ENCODE peak calls at places on chromosomes 7 and 10, in six cellular contexts. J is GM23338, D is RWPE1, F is mammary epithelial cell, L is epithelial cell of esophagus, V is AG09319. S is an unnamed sample.

GRCh38 chr10:58385784-58386112 is 538 bp downstream of the TFAM start:
- DNase-seq in F (peak; percentile 45), J (peak; percentile 74), V (no peak), D (peak; percentile 49), L (peak; percentile 57), S (peak; percentile 52)

GRCh38 chr7:27221201-27221797 is 21.3 kb upstream of the EVX1 start:
- DNase-seq in J (no peak), L (peak; percentile 28), D (peak; percentile 21), F (peak; percentile 46), V (no peak), S (no peak)

GRCh38 chr10:98269435-98269912 is 1.5 kb upstream of the LOXL4 start:
- DNase-seq in V (peak; percentile 38), L (peak; percentile 60), F (peak; percentile 63), J (peak; percentile 56), D (peak; percentile 94), S (no peak)

GRCh38 chr10:91211675-91212074 is 8.8 kb upstream of the PCGF5 start:
- DNase-seq in J (no peak), V (no peak), F (no peak), L (no peak), D (no peak), S (no peak)

GRCh38 chr7:130286881-130287280 is 6.1 kb upstream of the CPA4 start:
- DNase-seq in F (peak; percentile 67), D (no peak), V (no peak), L (no peak), J (no peak), S (no peak)

GRCh38 chr10:80460399-80461207 is 6.5 kb downstream of the TSPAN14 start:
- DNase-seq in J (peak; percentile 90), D (peak; percentile 89), V (no peak), L (peak; percentile 97), F (peak; percentile 95), S (no peak)

GRCh38 chr7:158789842-158790241 is 39.5 kb downstream of the ESYT2 start:
- DNase-seq in J (peak; percentile 29), D (no peak), L (no peak), V (no peak), F (no peak), S (no peak)

GRCh38 chr7:100675581-100676350 is 2.2 kb downstream of the GNB2 start:
- DNase-seq in J (peak; percentile 80), F (peak; percentile 67), V (peak; percentile 31), L (peak; percentile 66), D (peak; percentile 63), S (peak; percentile 57)

GRCh38 chr7:78379148-78379547 is 580.6 kb downstream of the PHTF2 start:
- DNase-seq in L (peak; percentile 4), D (no peak), F (no peak), V (no peak), J (no peak), S (no peak)

GRCh38 chr7:78383096-78383495 is 584.5 kb downstream of the PHTF2 start:
- DNase-seq in V (no peak), J (no peak), F (no peak), D (no peak), L (no peak), S (no peak)

DNA sequence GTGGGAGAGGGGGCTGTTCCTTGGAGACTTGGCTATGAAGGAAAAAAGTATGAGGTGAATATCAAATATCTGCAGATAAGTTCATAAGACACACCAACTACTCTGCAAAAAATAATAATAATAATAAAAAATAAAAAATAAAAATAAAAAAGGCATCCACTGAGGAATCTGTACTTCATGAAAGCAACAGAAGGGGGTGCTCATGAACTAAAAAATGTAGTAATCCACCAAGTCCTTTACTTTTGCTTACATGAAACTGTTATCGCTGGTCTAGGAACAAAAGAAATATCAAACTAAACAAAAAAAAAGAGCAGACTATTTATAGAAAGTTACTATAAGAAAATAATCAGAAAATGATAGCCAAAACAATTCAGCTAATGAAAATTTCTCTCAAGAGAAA is 579.0 kb downstream of the PHTF2 start:
- DNase-seq in J (peak; percentile 30), V (no peak), L (no peak), D (no peak), F (no peak), S (no peak)
- TF ChIP-seq CTCF in J (peak; percentile 44), V (no peak), L (no peak), D (no peak), F (no peak), S (peak; percentile 64)

GRCh38 chr7:2510909-2511768 is 8.4 kb upstream of the LFNG start:
- DNase-seq in J (no peak), L (no peak), V (no peak), D (no peak), F (no peak), S (peak; percentile 46)

GRCh38 chr7:2512179-2512644 is 7.4 kb upstream of the LFNG start:
- DNase-seq in J (no peak), L (no peak), D (no peak), F (no peak), V (no peak), S (no peak)

GRCh38 chr7:2513702-2514101 is 5.9 kb upstream of the LFNG start:
- DNase-seq in J (no peak), L (no peak), D (no peak), V (no peak), F (no peak), S (no peak)

GRCh38 chr7:2511769-2512168 is 7.8 kb upstream of the LFNG start:
- DNase-seq in L (no peak), V (no peak), F (no peak), J (no peak), D (no peak), S (no peak)

GRCh38 chr7:2512713-2513112 is 6.9 kb upstream of the LFNG start:
- DNase-seq in L (no peak), D (no peak), V (no peak), J (no peak), F (no peak), S (no peak)
- TF ChIP-seq CTCF in L (no peak), D (no peak), V (no peak), J (no peak), F (no peak), S (no peak)

GRCh38 chr7:98286701-98287485 is 5.4 kb downstream of the BRI3 start:
- DNase-seq in L (no peak), J (no peak), F (no peak), D (no peak), V (no peak), S (no peak)
- TF ChIP-seq CTCF in L (no peak), J (no peak), F (no peak), D (no peak), V (no peak), S (no peak)

DNA sequence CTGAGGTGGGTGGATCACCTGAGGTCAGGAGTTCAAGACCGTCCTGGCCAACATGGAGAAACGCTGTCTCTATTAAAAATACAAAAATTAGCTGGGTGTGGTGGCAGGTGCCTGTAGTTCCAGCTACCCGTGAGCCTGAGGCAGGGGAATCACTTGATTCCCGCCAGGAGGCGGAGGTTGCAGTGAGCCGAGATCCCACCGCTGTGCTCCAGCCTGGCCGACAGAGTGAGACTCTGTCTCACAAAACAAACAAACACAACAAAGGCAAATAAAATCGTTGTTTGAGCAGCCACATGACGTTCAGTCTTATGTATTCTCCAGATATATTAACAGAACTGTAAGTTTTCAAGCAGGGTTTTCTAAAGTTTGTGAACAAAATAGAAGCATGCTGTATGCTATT is 122.3 kb upstream of the PITRM1 start:
- DNase-seq in J (no peak), F (no peak), D (no peak), V (no peak), L (no peak), S (no peak)
- TF ChIP-seq CTCF in J (no peak), F (no peak), D (no peak), V (no peak), L (no peak), S (no peak)

GRCh38 chr10:129039406-129040345 is 427.4 kb upstream of the MGMT start:
- DNase-seq in J (no peak), L (no peak), V (no peak), F (no peak), D (no peak), S (peak; percentile 50)
- TF ChIP-seq CTCF in J (no peak), L (no peak), V (no peak), F (no peak), D (no peak), S (no peak)

GRCh38 chr10:6409982-6410694 is 169.9 kb downstream of the PRKCQ start:
- DNase-seq in F (peak; percentile 35), J (peak; percentile 41), L (peak; percentile 60), D (no peak), V (no peak), S (peak; percentile 20)

GRCh38 chr10:6406220-6407033 is 173.6 kb downstream of the PRKCQ start:
- DNase-seq in L (peak; percentile 44), F (peak; percentile 45), D (peak; percentile 54), J (peak; percentile 41), V (no peak), S (no peak)

GRCh38 chr10:6407034-6407721 is 172.9 kb downstream of the PRKCQ start:
- DNase-seq in L (no peak), J (no peak), D (no peak), V (no peak), F (no peak), S (no peak)

GRCh38 chr10:6410830-6411229 is 169.2 kb downstream of the PRKCQ start:
- DNase-seq in D (no peak), F (no peak), V (no peak), J (no peak), L (no peak), S (no peak)

GRCh38 chr10:6408799-6409198 is 171.3 kb downstream of the PRKCQ start:
- DNase-seq in L (no peak), F (no peak), D (no peak), J (no peak), V (no peak), S (no peak)
- TF ChIP-seq CTCF in L (peak; percentile 17), F (no peak), D (no peak), J (no peak), V (no peak), S (peak; percentile 64)

S was measured in endothelial cell.